ENCODE peak calls at places on chromosomes 16 and 17, in ten cellular contexts. One of them, this sample, is unnamed.

GRCh38 chr17:50239913-50240312 is 34.4 kb upstream of the TMEM92 start:
- DNase-seq in GM04503: no peak
- DNase-seq in activated effector memory CD4-positive, alpha-beta T cell treated with anti-CD3 and anti-CD28 coated beads, Interleukin-2, amount 50 U/mL, for 16 hours: no peak
- DNase-seq in stomach: no peak
- DNase-seq in NCI-H1105 treated with DMSO at 0.1 percent for 48 hours: no peak
- DNase-seq in T-cell: no peak
- DNase-seq in Panc1: no peak
- DNase-seq in left kidney: no peak
- DNase-seq in DND-41: no peak
- DNase-seq in activated CD8-positive, alpha-beta memory T cell treated with anti-CD3 and anti-CD28 coated beads for 24 hours: no peak
- DNase-seq in this sample: no peak

GRCh38 chr17:61487668-61488595 is 35.7 kb downstream of the TBX4 start:
- DNase-seq in DND-41: no peak
- DNase-seq in stomach: peak
- DNase-seq in activated effector memory CD4-positive, alpha-beta T cell treated with anti-CD3 and anti-CD28 coated beads, Interleukin-2, amount 50 U/mL, for 16 hours: no peak
- DNase-seq in GM04503: no peak
- DNase-seq in T-cell: no peak
- DNase-seq in Panc1: no peak
- DNase-seq in NCI-H1105 treated with DMSO at 0.1 percent for 48 hours: no peak
- DNase-seq in activated CD8-positive, alpha-beta memory T cell treated with anti-CD3 and anti-CD28 coated beads for 24 hours: peak
- DNase-seq in left kidney: no peak
- DNase-seq in this sample: no peak

GRCh38 chr17:56976941-56977570 is 875 bp upstream of the SCPEP1 start:
- DNase-seq in activated effector memory CD4-positive, alpha-beta T cell treated with anti-CD3 and anti-CD28 coated beads, Interleukin-2, amount 50 U/mL, for 16 hours: no peak
- DNase-seq in T-cell: no peak
- DNase-seq in Panc1: no peak
- DNase-seq in DND-41: no peak
- DNase-seq in GM04503: no peak
- DNase-seq in NCI-H1105 treated with DMSO at 0.1 percent for 48 hours: no peak
- DNase-seq in left kidney: no peak
- DNase-seq in stomach: no peak
- DNase-seq in activated CD8-positive, alpha-beta memory T cell treated with anti-CD3 and anti-CD28 coated beads for 24 hours: no peak
- DNase-seq in this sample: no peak

GRCh38 chr17:76701471-76701967 is 9.2 kb downstream of the MXRA7 start:
- DNase-seq in GM04503: no peak
- DNase-seq in NCI-H1105 treated with DMSO at 0.1 percent for 48 hours: no peak
- DNase-seq in left kidney: no peak
- DNase-seq in activated effector memory CD4-positive, alpha-beta T cell treated with anti-CD3 and anti-CD28 coated beads, Interleukin-2, amount 50 U/mL, for 16 hours: no peak
- DNase-seq in activated CD8-positive, alpha-beta memory T cell treated with anti-CD3 and anti-CD28 coated beads for 24 hours: no peak
- DNase-seq in stomach: no peak
- DNase-seq in T-cell: no peak
- DNase-seq in Panc1: no peak
- DNase-seq in DND-41: no peak
- DNase-seq in this sample: no peak

GRCh38 chr17:4946312-4946976 is 1.9 kb downstream of the PFN1 start:
- DNase-seq in activated effector memory CD4-positive, alpha-beta T cell treated with anti-CD3 and anti-CD28 coated beads, Interleukin-2, amount 50 U/mL, for 16 hours: peak
- DNase-seq in left kidney: no peak
- DNase-seq in NCI-H1105 treated with DMSO at 0.1 percent for 48 hours: no peak
- DNase-seq in activated CD8-positive, alpha-beta memory T cell treated with anti-CD3 and anti-CD28 coated beads for 24 hours: no peak
- DNase-seq in stomach: no peak
- DNase-seq in DND-41: no peak
- DNase-seq in Panc1: no peak
- DNase-seq in T-cell: no peak
- DNase-seq in GM04503: no peak
- DNase-seq in this sample: no peak

GRCh38 chr17:66313995-66314659 is 11.7 kb downstream of the PRKCA start:
- DNase-seq in Panc1: no peak
- DNase-seq in activated effector memory CD4-positive, alpha-beta T cell treated with anti-CD3 and anti-CD28 coated beads, Interleukin-2, amount 50 U/mL, for 16 hours: no peak
- DNase-seq in GM04503: no peak
- DNase-seq in NCI-H1105 treated with DMSO at 0.1 percent for 48 hours: no peak
- DNase-seq in left kidney: no peak
- DNase-seq in DND-41: no peak
- DNase-seq in activated CD8-positive, alpha-beta memory T cell treated with anti-CD3 and anti-CD28 coated beads for 24 hours: no peak
- DNase-seq in stomach: no peak
- DNase-seq in T-cell: no peak
- DNase-seq in this sample: no peak

GRCh38 chr17:78330570-78331224 is 29.2 kb downstream of the SOCS3 start:
- DNase-seq in activated CD8-positive, alpha-beta memory T cell treated with anti-CD3 and anti-CD28 coated beads for 24 hours: no peak
- DNase-seq in DND-41: no peak
- DNase-seq in stomach: no peak
- DNase-seq in left kidney: peak
- DNase-seq in NCI-H1105 treated with DMSO at 0.1 percent for 48 hours: no peak
- DNase-seq in activated effector memory CD4-positive, alpha-beta T cell treated with anti-CD3 and anti-CD28 coated beads, Interleukin-2, amount 50 U/mL, for 16 hours: no peak
- DNase-seq in GM04503: no peak
- DNase-seq in Panc1: no peak
- DNase-seq in T-cell: no peak
- DNase-seq in this sample: no peak

GRCh38 chr16:13873835-13874438 is 46.0 kb upstream of the ERCC4 start:
- DNase-seq in T-cell: no peak
- DNase-seq in NCI-H1105 treated with DMSO at 0.1 percent for 48 hours: peak
- DNase-seq in left kidney: peak
- DNase-seq in stomach: no peak
- DNase-seq in Panc1: no peak
- DNase-seq in activated CD8-positive, alpha-beta memory T cell treated with anti-CD3 and anti-CD28 coated beads for 24 hours: no peak
- DNase-seq in GM04503: no peak
- DNase-seq in DND-41: no peak
- DNase-seq in activated effector memory CD4-positive, alpha-beta T cell treated with anti-CD3 and anti-CD28 coated beads, Interleukin-2, amount 50 U/mL, for 16 hours: no peak
- DNase-seq in this sample: no peak

GRCh38 chr16:12050361-12050760 is 73.8 kb downstream of the SNX29 start:
- DNase-seq in NCI-H1105 treated with DMSO at 0.1 percent for 48 hours: no peak
- DNase-seq in left kidney: no peak
- DNase-seq in Panc1: no peak
- DNase-seq in DND-41: no peak
- DNase-seq in activated effector memory CD4-positive, alpha-beta T cell treated with anti-CD3 and anti-CD28 coated beads, Interleukin-2, amount 50 U/mL, for 16 hours: no peak
- DNase-seq in activated CD8-positive, alpha-beta memory T cell treated with anti-CD3 and anti-CD28 coated beads for 24 hours: no peak
- DNase-seq in GM04503: no peak
- DNase-seq in T-cell: no peak
- DNase-seq in stomach: no peak
- DNase-seq in this sample: no peak

GRCh38 chr17:14790518-14790917 is 474.6 kb downstream of the PMP22 start:
- DNase-seq in T-cell: no peak
- DNase-seq in stomach: no peak
- DNase-seq in DND-41: no peak
- DNase-seq in activated effector memory CD4-positive, alpha-beta T cell treated with anti-CD3 and anti-CD28 coated beads, Interleukin-2, amount 50 U/mL, for 16 hours: no peak
- DNase-seq in GM04503: no peak
- DNase-seq in activated CD8-positive, alpha-beta memory T cell treated with anti-CD3 and anti-CD28 coated beads for 24 hours: no peak
- DNase-seq in left kidney: peak
- DNase-seq in NCI-H1105 treated with DMSO at 0.1 percent for 48 hours: no peak
- DNase-seq in Panc1: no peak
- DNase-seq in this sample: no peak

GRCh38 chr16:8173111-8173644 is 417.1 kb downstream of the TMEM114 start:
- DNase-seq in left kidney: peak
- DNase-seq in Panc1: peak
- DNase-seq in T-cell: no peak
- DNase-seq in DND-41: peak
- DNase-seq in activated effector memory CD4-positive, alpha-beta T cell treated with anti-CD3 and anti-CD28 coated beads, Interleukin-2, amount 50 U/mL, for 16 hours: no peak
- DNase-seq in GM04503: peak
- DNase-seq in NCI-H1105 treated with DMSO at 0.1 percent for 48 hours: peak
- DNase-seq in stomach: peak
- DNase-seq in activated CD8-positive, alpha-beta memory T cell treated with anti-CD3 and anti-CD28 coated beads for 24 hours: no peak
- DNase-seq in this sample: no peak

GRCh38 chr17:37031493-37032083 is 82.8 kb downstream of the AATF start:
- DNase-seq in DND-41: no peak
- DNase-seq in NCI-H1105 treated with DMSO at 0.1 percent for 48 hours: no peak
- DNase-seq in GM04503: no peak
- DNase-seq in activated effector memory CD4-positive, alpha-beta T cell treated with anti-CD3 and anti-CD28 coated beads, Interleukin-2, amount 50 U/mL, for 16 hours: no peak
- DNase-seq in left kidney: no peak
- DNase-seq in T-cell: no peak
- DNase-seq in activated CD8-positive, alpha-beta memory T cell treated with anti-CD3 and anti-CD28 coated beads for 24 hours: no peak
- DNase-seq in Panc1: no peak
- DNase-seq in stomach: no peak
- DNase-seq in this sample: no peak

GRCh38 chr17:45160505-45161287 is 979 bp upstream of the HEXIM2 start:
- DNase-seq in GM04503: no peak
- DNase-seq in NCI-H1105 treated with DMSO at 0.1 percent for 48 hours: peak
- DNase-seq in T-cell: peak
- DNase-seq in activated CD8-positive, alpha-beta memory T cell treated with anti-CD3 and anti-CD28 coated beads for 24 hours: peak
- DNase-seq in Panc1: no peak
- DNase-seq in stomach: peak
- DNase-seq in left kidney: peak
- DNase-seq in activated effector memory CD4-positive, alpha-beta T cell treated with anti-CD3 and anti-CD28 coated beads, Interleukin-2, amount 50 U/mL, for 16 hours: peak
- DNase-seq in DND-41: peak
- DNase-seq in this sample: no peak

GRCh38 chr17:1347681-1348318 is 52.2 kb downstream of the YWHAE start:
- DNase-seq in GM04503: peak
- DNase-seq in T-cell: no peak
- DNase-seq in activated effector memory CD4-positive, alpha-beta T cell treated with anti-CD3 and anti-CD28 coated beads, Interleukin-2, amount 50 U/mL, for 16 hours: peak
- DNase-seq in Panc1: no peak
- DNase-seq in NCI-H1105 treated with DMSO at 0.1 percent for 48 hours: no peak
- DNase-seq in stomach: peak
- DNase-seq in activated CD8-positive, alpha-beta memory T cell treated with anti-CD3 and anti-CD28 coated beads for 24 hours: no peak
- DNase-seq in left kidney: peak
- DNase-seq in DND-41: no peak
- DNase-seq in this sample: no peak

GRCh38 chr17:44820631-44821196 is 9.4 kb downstream of the GJC1 start:
- DNase-seq in T-cell: no peak
- DNase-seq in NCI-H1105 treated with DMSO at 0.1 percent for 48 hours: peak
- DNase-seq in Panc1: peak
- DNase-seq in GM04503: peak
- DNase-seq in activated CD8-positive, alpha-beta memory T cell treated with anti-CD3 and anti-CD28 coated beads for 24 hours: no peak
- DNase-seq in DND-41: no peak
- DNase-seq in left kidney: no peak
- DNase-seq in stomach: no peak
- DNase-seq in activated effector memory CD4-positive, alpha-beta T cell treated with anti-CD3 and anti-CD28 coated beads, Interleukin-2, amount 50 U/mL, for 16 hours: no peak
- DNase-seq in this sample: no peak

GRCh38 chr17:40175928-40176327 is 1.3 kb upstream of the RAPGEFL1 start:
- DNase-seq in DND-41: no peak
- DNase-seq in stomach: no peak
- DNase-seq in activated effector memory CD4-positive, alpha-beta T cell treated with anti-CD3 and anti-CD28 coated beads, Interleukin-2, amount 50 U/mL, for 16 hours: no peak
- DNase-seq in activated CD8-positive, alpha-beta memory T cell treated with anti-CD3 and anti-CD28 coated beads for 24 hours: no peak
- DNase-seq in left kidney: no peak
- DNase-seq in T-cell: no peak
- DNase-seq in Panc1: no peak
- DNase-seq in NCI-H1105 treated with DMSO at 0.1 percent for 48 hours: peak
- DNase-seq in GM04503: no peak
- DNase-seq in this sample: no peak

GRCh38 chr16:82439678-82440293 is 187.0 kb upstream of the CDH13 start:
- DNase-seq in Panc1: no peak
- DNase-seq in T-cell: no peak
- DNase-seq in DND-41: peak
- DNase-seq in activated effector memory CD4-positive, alpha-beta T cell treated with anti-CD3 and anti-CD28 coated beads, Interleukin-2, amount 50 U/mL, for 16 hours: no peak
- DNase-seq in GM04503: no peak
- DNase-seq in activated CD8-positive, alpha-beta memory T cell treated with anti-CD3 and anti-CD28 coated beads for 24 hours: no peak
- DNase-seq in stomach: no peak
- DNase-seq in NCI-H1105 treated with DMSO at 0.1 percent for 48 hours: no peak
- DNase-seq in left kidney: no peak
- DNase-seq in this sample: no peak

GRCh38 chr16:69476920-69477418 is 52.5 kb downstream of the CYB5B start:
- DNase-seq in NCI-H1105 treated with DMSO at 0.1 percent for 48 hours: no peak
- DNase-seq in DND-41: no peak
- DNase-seq in GM04503: peak
- DNase-seq in Panc1: peak
- DNase-seq in activated CD8-positive, alpha-beta memory T cell treated with anti-CD3 and anti-CD28 coated beads for 24 hours: peak
- DNase-seq in stomach: no peak
- DNase-seq in T-cell: no peak
- DNase-seq in activated effector memory CD4-positive, alpha-beta T cell treated with anti-CD3 and anti-CD28 coated beads, Interleukin-2, amount 50 U/mL, for 16 hours: no peak
- DNase-seq in left kidney: peak
- DNase-seq in this sample: peak

GRCh38 chr17:57945999-57946797 is 9.0 kb downstream of the CUEDC1 start:
- DNase-seq in NCI-H1105 treated with DMSO at 0.1 percent for 48 hours: peak
- DNase-seq in stomach: no peak
- DNase-seq in Panc1: no peak
- DNase-seq in activated effector memory CD4-positive, alpha-beta T cell treated with anti-CD3 and anti-CD28 coated beads, Interleukin-2, amount 50 U/mL, for 16 hours: no peak
- DNase-seq in T-cell: no peak
- DNase-seq in GM04503: no peak
- DNase-seq in activated CD8-positive, alpha-beta memory T cell treated with anti-CD3 and anti-CD28 coated beads for 24 hours: no peak
- DNase-seq in left kidney: peak
- DNase-seq in DND-41: no peak
- DNase-seq in this sample: no peak

GRCh38 chr17:5665164-5665563 is 80.9 kb upstream of the NLRP1 start:
- DNase-seq in activated CD8-positive, alpha-beta memory T cell treated with anti-CD3 and anti-CD28 coated beads for 24 hours: no peak
- DNase-seq in NCI-H1105 treated with DMSO at 0.1 percent for 48 hours: no peak
- DNase-seq in left kidney: peak
- DNase-seq in T-cell: no peak
- DNase-seq in stomach: no peak
- DNase-seq in GM04503: no peak
- DNase-seq in Panc1: no peak
- DNase-seq in DND-41: no peak
- DNase-seq in activated effector memory CD4-positive, alpha-beta T cell treated with anti-CD3 and anti-CD28 coated beads, Interleukin-2, amount 50 U/mL, for 16 hours: no peak
- DNase-seq in this sample: peak

GRCh38 chr16:58498341-58499091 is 1.4 kb upstream of the NDRG4 start:
- DNase-seq in NCI-H1105 treated with DMSO at 0.1 percent for 48 hours: no peak
- DNase-seq in stomach: no peak
- DNase-seq in GM04503: no peak
- DNase-seq in DND-41: no peak
- DNase-seq in Panc1: no peak
- DNase-seq in left kidney: no peak
- DNase-seq in activated CD8-positive, alpha-beta memory T cell treated with anti-CD3 and anti-CD28 coated beads for 24 hours: no peak
- DNase-seq in T-cell: no peak
- DNase-seq in activated effector memory CD4-positive, alpha-beta T cell treated with anti-CD3 and anti-CD28 coated beads, Interleukin-2, amount 50 U/mL, for 16 hours: no peak
- DNase-seq in this sample: no peak

GRCh38 chr16:68607443-68607842 is 37.7 kb upstream of the CDH3 start:
- DNase-seq in left kidney: no peak
- DNase-seq in Panc1: no peak
- DNase-seq in T-cell: no peak
- DNase-seq in activated CD8-positive, alpha-beta memory T cell treated with anti-CD3 and anti-CD28 coated beads for 24 hours: no peak
- DNase-seq in DND-41: no peak
- DNase-seq in activated effector memory CD4-positive, alpha-beta T cell treated with anti-CD3 and anti-CD28 coated beads, Interleukin-2, amount 50 U/mL, for 16 hours: no peak
- DNase-seq in stomach: no peak
- DNase-seq in GM04503: no peak
- DNase-seq in NCI-H1105 treated with DMSO at 0.1 percent for 48 hours: no peak
- DNase-seq in this sample: no peak

GRCh38 chr16:87006021-87006420 is 311.2 kb downstream of the C16orf95 start:
- DNase-seq in left kidney: no peak
- DNase-seq in activated CD8-positive, alpha-beta memory T cell treated with anti-CD3 and anti-CD28 coated beads for 24 hours: no peak
- DNase-seq in activated effector memory CD4-positive, alpha-beta T cell treated with anti-CD3 and anti-CD28 coated beads, Interleukin-2, amount 50 U/mL, for 16 hours: no peak
- DNase-seq in DND-41: no peak
- DNase-seq in Panc1: no peak
- DNase-seq in GM04503: no peak
- DNase-seq in T-cell: no peak
- DNase-seq in NCI-H1105 treated with DMSO at 0.1 percent for 48 hours: no peak
- DNase-seq in stomach: no peak
- DNase-seq in this sample: no peak

GRCh38 chr16:49986351-49987124 is 38.5 kb upstream of the CNEP1R1 start:
- DNase-seq in activated effector memory CD4-positive, alpha-beta T cell treated with anti-CD3 and anti-CD28 coated beads, Interleukin-2, amount 50 U/mL, for 16 hours: no peak
- DNase-seq in GM04503: peak
- DNase-seq in stomach: peak
- DNase-seq in DND-41: no peak
- DNase-seq in T-cell: no peak
- DNase-seq in activated CD8-positive, alpha-beta memory T cell treated with anti-CD3 and anti-CD28 coated beads for 24 hours: no peak
- DNase-seq in Panc1: no peak
- DNase-seq in NCI-H1105 treated with DMSO at 0.1 percent for 48 hours: no peak
- DNase-seq in left kidney: no peak
- DNase-seq in this sample: no peak

GRCh38 chr17:9386401-9386800 is 189.2 kb downstream of the STX8 start:
- DNase-seq in T-cell: no peak
- DNase-seq in stomach: no peak
- DNase-seq in Panc1: no peak
- DNase-seq in activated effector memory CD4-positive, alpha-beta T cell treated with anti-CD3 and anti-CD28 coated beads, Interleukin-2, amount 50 U/mL, for 16 hours: no peak
- DNase-seq in activated CD8-positive, alpha-beta memory T cell treated with anti-CD3 and anti-CD28 coated beads for 24 hours: no peak
- DNase-seq in DND-41: no peak
- DNase-seq in NCI-H1105 treated with DMSO at 0.1 percent for 48 hours: no peak
- DNase-seq in GM04503: no peak
- DNase-seq in left kidney: peak
- DNase-seq in this sample: no peak

GRCh38 chr17:80176757-80177156 is 6.9 kb downstream of the CARD14 start:
- DNase-seq in stomach: no peak
- DNase-seq in activated effector memory CD4-positive, alpha-beta T cell treated with anti-CD3 and anti-CD28 coated beads, Interleukin-2, amount 50 U/mL, for 16 hours: no peak
- DNase-seq in T-cell: no peak
- DNase-seq in activated CD8-positive, alpha-beta memory T cell treated with anti-CD3 and anti-CD28 coated beads for 24 hours: no peak
- DNase-seq in GM04503: no peak
- DNase-seq in left kidney: peak
- DNase-seq in DND-41: no peak
- DNase-seq in Panc1: no peak
- DNase-seq in NCI-H1105 treated with DMSO at 0.1 percent for 48 hours: no peak
- DNase-seq in this sample: no peak

GRCh38 chr16:72311426-72311825 is 139.5 kb upstream of the PMFBP1 start:
- DNase-seq in activated CD8-positive, alpha-beta memory T cell treated with anti-CD3 and anti-CD28 coated beads for 24 hours: no peak
- DNase-seq in GM04503: no peak
- DNase-seq in stomach: no peak
- DNase-seq in activated effector memory CD4-positive, alpha-beta T cell treated with anti-CD3 and anti-CD28 coated beads, Interleukin-2, amount 50 U/mL, for 16 hours: no peak
- DNase-seq in left kidney: peak
- DNase-seq in DND-41: no peak
- DNase-seq in NCI-H1105 treated with DMSO at 0.1 percent for 48 hours: no peak
- DNase-seq in T-cell: no peak
- DNase-seq in Panc1: no peak
- DNase-seq in this sample: no peak

GRCh38 chr17:79422236-79422635 is 188.6 kb downstream of the RBFOX3 start:
- DNase-seq in GM04503: no peak
- DNase-seq in Panc1: no peak
- DNase-seq in T-cell: no peak
- DNase-seq in DND-41: no peak
- DNase-seq in activated effector memory CD4-positive, alpha-beta T cell treated with anti-CD3 and anti-CD28 coated beads, Interleukin-2, amount 50 U/mL, for 16 hours: no peak
- DNase-seq in activated CD8-positive, alpha-beta memory T cell treated with anti-CD3 and anti-CD28 coated beads for 24 hours: no peak
- DNase-seq in stomach: no peak
- DNase-seq in NCI-H1105 treated with DMSO at 0.1 percent for 48 hours: no peak
- DNase-seq in left kidney: no peak
- DNase-seq in this sample: no peak